ENCODE peak calls at places on chromosomes 13 and 19, in four cellular contexts. T, A, Q and P are unnamed samples.
A peak's percentile ranks its signal among the peaks of the same experiment; 100 is the strongest.

GRCh38 chr13:69092615-69093322 is 1014.9 kb upstream of the ATXN8OS start:
- DNase-seq in T (no peak), A (no peak), Q (no peak), P (no peak)

GRCh38 chr19:18204394-18205179 is 745 bp upstream of the RAB3A start:
- DNase-seq in T (peak; percentile 60), A (peak; percentile 80), Q (no peak), P (no peak)

GRCh38 chr19:20503536-20503935 is 62.0 kb downstream of the ZNF737 start:
- DNase-seq in T (no peak), A (peak; percentile 4), Q (no peak), P (no peak)

GRCh38 chr19:2542341-2543069 is 66.6 kb downstream of the GADD45B start:
- DNase-seq in T (no peak), A (no peak), Q (no peak), P (no peak)

GRCh38 chr13:49585220-49586157 is at the start of gene RCBTB1:
- DNase-seq in T (peak; percentile 66), A (peak; percentile 42), Q (peak; percentile 58), P (peak; percentile 64)

GRCh38 chr19:6794817-6795431 is 22.4 kb downstream of the VAV1 start:
- DNase-seq in T (no peak), A (no peak), Q (no peak), P (no peak)

GRCh38 chr13:39786091-39786490 is 130.6 kb downstream of the COG6 start:
- DNase-seq in T (no peak), A (no peak), Q (no peak), P (no peak)

GRCh38 chr19:17420267-17420924 is 549 bp downstream of the MVB12A start:
- DNase-seq in T (peak; percentile 48), A (peak; percentile 34), Q (no peak), P (no peak)

GRCh38 chr13:41418751-41419150 is 38.6 kb upstream of the RGCC start:
- DNase-seq in T (no peak), A (no peak), Q (no peak), P (no peak)

GRCh38 chr13:47679391-47679790 is 321.7 kb downstream of the SUCLA2 start:
- DNase-seq in T (no peak), A (no peak), Q (no peak), P (no peak)

GRCh38 chr13:100721885-100722512 is 47.4 kb upstream of the TMTC4 start:
- DNase-seq in T (no peak), A (peak; percentile 16), Q (peak; percentile 35), P (no peak)

GRCh38 chr13:35979378-35979911 is 151.7 kb downstream of the DCLK1 start:
- DNase-seq in T (peak; percentile 71), A (peak; percentile 69), Q (no peak), P (no peak)

GRCh38 chr13:87235621-87236020 is 435.6 kb upstream of the SLITRK5 start:
- DNase-seq in T (no peak), A (no peak), Q (no peak), P (no peak)

GRCh38 chr19:34989248-34989797 is 10.8 kb upstream of the GRAMD1A start:
- DNase-seq in T (no peak), A (no peak), Q (no peak), P (no peak)

GRCh38 chr13:23447927-23448326 is 14.4 kb upstream of the SACS start:
- DNase-seq in T (no peak), A (no peak), Q (no peak), P (no peak)

GRCh38 chr13:58889474-58889873 is 1257.9 kb downstream of the PCDH17 start:
- DNase-seq in T (no peak), A (no peak), Q (no peak), P (no peak)

GRCh38 chr19:17841810-17842662 is 5.7 kb downstream of the JAK3 start:
- DNase-seq in T (peak; percentile 72), A (peak; percentile 76), Q (no peak), P (peak; percentile 22)

GRCh38 chr19:14519860-14520407 is 1.7 kb upstream of the DNAJB1 start:
- DNase-seq in T (peak; percentile 47), A (no peak), Q (no peak), P (no peak)

GRCh38 chr13:20460744-20461143 is 64.9 kb downstream of the CRYL1 start:
- DNase-seq in T (no peak), A (no peak), Q (no peak), P (no peak)

GRCh38 chr13:29562762-29563161 is 32.7 kb downstream of the SLC7A1 start:
- DNase-seq in T (no peak), A (no peak), Q (no peak), P (no peak)

GRCh38 chr19:1847684-1848398 is 442 bp downstream of the REXO1 start:
- DNase-seq in T (no peak), A (no peak), Q (no peak), P (no peak)

GRCh38 chr13:74131206-74131605 is 3.0 kb downstream of the KLF12 start:
- DNase-seq in T (no peak), A (peak; percentile 13), Q (no peak), P (no peak)
- H3K4me3 ChIP-seq in T (no peak overlapping the region), A (peak overlapping the region; percentile 91), Q (peak overlapping the region; percentile 95), P (no peak overlapping the region)

GRCh38 chr19:48122421-48122820 is 11.8 kb upstream of the PLA2G4C start:
- DNase-seq in T (no peak), A (no peak), Q (no peak), P (no peak)

GRCh38 chr19:48127561-48127960 is 16.9 kb upstream of the PLA2G4C start:
- DNase-seq in T (no peak), A (no peak), Q (no peak), P (no peak)

GRCh38 chr19:48121909-48122371 is 11.3 kb upstream of the PLA2G4C start:
- DNase-seq in T (no peak), A (no peak), Q (no peak), P (no peak)

GRCh38 chr19:48121066-48121465 is 10.4 kb upstream of the PLA2G4C start:
- DNase-seq in T (no peak), A (no peak), Q (no peak), P (no peak)

GRCh38 chr19:48123907-48124675 is 13.5 kb upstream of the PLA2G4C start:
- DNase-seq in T (no peak), A (no peak), Q (no peak), P (no peak)
- H3K27ac ChIP-seq in T (no peak overlapping the region), A (no peak overlapping the region), Q (no peak overlapping the region), P (no peak overlapping the region)

GRCh38 chr19:42121666-42122069 is 10.6 kb downstream of the POU2F2 start:
- DNase-seq in T (peak; percentile 67), A (peak; percentile 47), Q (peak; percentile 80), P (peak; percentile 68)
- H3K4me3 ChIP-seq in T (no peak overlapping the region), A (no peak overlapping the region), Q (peak overlapping the region; percentile 19), P (peak overlapping the region; percentile 47)

DNA sequence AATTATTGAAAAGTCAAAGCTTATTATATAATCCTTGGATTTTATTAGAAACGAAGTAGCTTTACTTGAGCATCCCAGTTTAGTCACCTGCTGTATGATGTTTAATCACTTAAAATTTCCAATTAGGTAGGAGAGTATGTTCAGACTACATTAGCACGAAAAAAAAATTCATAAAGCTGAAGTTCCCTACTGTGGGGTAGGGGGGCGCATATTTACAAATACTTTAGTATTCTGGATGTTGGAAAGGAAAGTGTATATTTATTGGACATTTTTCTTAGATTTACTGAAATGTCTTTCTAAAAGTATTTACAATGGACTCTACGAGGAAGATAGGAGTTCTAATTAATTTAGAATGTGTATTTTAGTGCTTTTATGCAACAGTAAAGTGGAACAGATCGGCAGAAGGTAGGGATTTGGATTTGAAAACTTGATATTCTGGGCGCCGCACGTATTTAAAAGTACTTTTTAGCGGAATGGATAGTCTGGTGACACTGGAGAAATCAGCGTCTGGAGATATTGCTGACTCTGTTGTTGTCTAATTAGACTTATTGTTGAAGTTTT is 1.9 kb downstream of the CDK8 start:
- DNase-seq in T (no peak), A (no peak), Q (no peak), P (no peak)
- H3K27ac ChIP-seq in T (no peak overlapping the region), A (no peak overlapping the region), Q (no peak overlapping the region), P (no peak overlapping the region)

DNA sequence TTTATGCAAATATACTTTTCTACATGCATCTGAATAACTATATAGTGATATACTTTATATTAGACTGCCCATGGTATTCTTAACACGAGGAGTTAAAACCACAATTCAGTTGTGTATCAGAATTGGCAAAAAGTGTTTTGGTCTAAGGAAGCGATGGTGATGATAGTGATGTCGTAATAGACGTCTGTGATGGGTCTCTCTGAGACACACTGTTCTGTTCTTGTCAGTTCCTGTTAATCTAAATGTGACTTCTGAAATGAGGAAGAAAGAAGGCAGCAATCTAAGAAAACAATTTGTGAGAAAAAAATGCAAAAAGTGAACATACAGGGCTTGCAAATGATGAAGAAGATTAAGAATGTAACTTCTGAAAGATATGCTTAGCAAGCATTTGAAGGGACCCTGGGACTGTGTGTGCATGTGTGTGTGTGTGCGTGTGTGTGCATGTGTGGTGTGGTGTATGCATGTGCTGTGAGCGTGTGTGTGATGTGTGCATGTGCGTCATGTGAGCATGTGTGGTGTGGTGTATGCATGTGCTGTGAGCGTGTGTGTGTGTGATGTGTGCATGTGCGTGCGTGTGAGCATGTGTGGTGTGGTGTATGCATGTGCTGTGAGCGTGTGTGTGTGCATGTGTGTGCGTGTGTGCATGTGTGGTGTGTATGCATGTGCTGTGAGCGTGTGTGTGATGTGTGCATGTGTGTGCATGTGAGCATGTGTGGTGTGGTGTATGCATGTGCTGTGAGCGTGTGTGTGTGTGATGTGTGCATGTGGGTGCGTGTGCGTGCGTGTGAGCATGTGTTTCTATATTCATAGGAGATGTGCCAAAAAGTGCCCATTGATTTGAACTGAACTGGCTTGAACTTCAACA is 131.8 kb downstream of the IRS2 start:
- DNase-seq in T (no peak), A (no peak), Q (no peak), P (no peak)
- H3K4me3 ChIP-seq in T (no peak overlapping the region), A (no peak overlapping the region), Q (no peak overlapping the region), P (no peak overlapping the region)

GRCh38 chr13:110334841-110335490 is 27.9 kb downstream of the COL4A2 start:
- DNase-seq in T (no peak), A (no peak), Q (no peak), P (no peak)
- H3K27ac ChIP-seq in T (no peak overlapping the region), A (peak overlapping the region; percentile 7), Q (no peak overlapping the region), P (no peak overlapping the region)

DNA sequence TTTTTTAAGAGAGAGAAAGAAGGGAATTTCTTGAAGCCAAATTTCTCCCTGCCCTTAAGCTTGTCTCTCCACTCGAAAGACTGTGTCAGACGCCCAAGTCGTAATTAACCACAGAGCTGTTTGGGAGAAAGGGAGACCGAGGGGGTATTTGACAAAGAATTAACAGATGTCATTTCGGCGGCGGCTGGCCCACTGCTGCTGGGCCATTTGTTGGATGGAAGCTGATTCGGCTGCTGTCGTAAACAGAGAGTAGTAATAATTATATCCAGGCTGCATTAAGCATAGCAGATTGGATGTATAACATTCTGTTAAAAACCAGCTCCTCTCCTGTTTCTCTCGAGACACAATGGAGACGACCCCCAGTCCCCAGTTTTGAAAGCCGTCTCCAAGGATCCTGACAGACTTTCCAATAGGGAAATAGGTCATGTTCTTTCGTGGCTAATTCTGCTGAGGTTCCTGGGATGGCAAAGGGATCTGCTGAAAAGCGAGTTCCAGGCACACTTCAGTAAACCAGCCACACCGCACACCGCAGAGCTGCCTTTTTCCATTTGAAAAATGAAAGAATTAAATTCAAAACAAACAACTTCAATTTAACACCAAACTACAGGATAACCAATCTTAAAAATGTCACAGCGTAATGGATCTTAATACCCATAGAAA is 71.5 kb downstream of the KCTD15 start:
- DNase-seq in T (no peak), A (no peak), Q (no peak), P (no peak)
- H3K4me3 ChIP-seq in T (no peak overlapping the region), A (peak overlapping the region; percentile 16), Q (no peak overlapping the region), P (no peak overlapping the region)